ENCODE peak calls at places on chromosomes 16 and 17, in eight cellular contexts. One of them, this sample, is unnamed.

GRCh38 chr17:60959696-60960095 is 282.0 kb downstream of the BCAS3 start:
- DNase-seq in foreskin fibroblast: peak
- DNase-seq in mucosa of descending colon: no peak
- DNase-seq in astrocyte of the spinal cord: no peak
- DNase-seq in fibroblast of villous mesenchyme: no peak
- DNase-seq in fibroblast of pulmonary artery: no peak
- DNase-seq in DND-41: no peak
- DNase-seq in psoas muscle: no peak
- DNase-seq in this sample: no peak

GRCh38 chr16:85835227-85835751 is 35.8 kb downstream of the COX4I1 start:
- DNase-seq in foreskin fibroblast: no peak
- DNase-seq in mucosa of descending colon: no peak
- DNase-seq in astrocyte of the spinal cord: no peak
- DNase-seq in fibroblast of villous mesenchyme: no peak
- DNase-seq in fibroblast of pulmonary artery: no peak
- DNase-seq in DND-41: no peak
- DNase-seq in psoas muscle: no peak
- DNase-seq in this sample: no peak

GRCh38 chr16:88289549-88290344 is 93.0 kb upstream of the ZNF469 start:
- DNase-seq in foreskin fibroblast: peak
- DNase-seq in mucosa of descending colon: no peak
- DNase-seq in astrocyte of the spinal cord: no peak
- DNase-seq in fibroblast of villous mesenchyme: peak
- DNase-seq in fibroblast of pulmonary artery: peak
- DNase-seq in DND-41: peak
- DNase-seq in psoas muscle: no peak
- DNase-seq in this sample: no peak

GRCh38 chr16:57380671-57381462 is 8.6 kb downstream of the CX3CL1 start:
- DNase-seq in foreskin fibroblast: peak
- DNase-seq in mucosa of descending colon: peak
- DNase-seq in astrocyte of the spinal cord: peak
- DNase-seq in fibroblast of villous mesenchyme: no peak
- DNase-seq in fibroblast of pulmonary artery: peak
- DNase-seq in DND-41: peak
- DNase-seq in psoas muscle: no peak
- DNase-seq in this sample: no peak

GRCh38 chr16:31130899-31131298 is 4.6 kb downstream of the PRSS8 start:
- DNase-seq in foreskin fibroblast: no peak
- DNase-seq in mucosa of descending colon: peak
- DNase-seq in astrocyte of the spinal cord: no peak
- DNase-seq in fibroblast of villous mesenchyme: no peak
- DNase-seq in fibroblast of pulmonary artery: no peak
- DNase-seq in DND-41: no peak
- DNase-seq in psoas muscle: no peak
- DNase-seq in this sample: no peak

GRCh38 chr16:4664538-4665418 is 28.6 kb upstream of the NUDT16L1 start:
- DNase-seq in foreskin fibroblast: no peak
- DNase-seq in mucosa of descending colon: peak
- DNase-seq in astrocyte of the spinal cord: no peak
- DNase-seq in fibroblast of villous mesenchyme: peak
- DNase-seq in fibroblast of pulmonary artery: no peak
- DNase-seq in DND-41: peak
- DNase-seq in psoas muscle: no peak
- DNase-seq in this sample: no peak

GRCh38 chr17:76667786-76668453 is 24.4 kb upstream of the ST6GALNAC1 start:
- DNase-seq in foreskin fibroblast: no peak
- DNase-seq in mucosa of descending colon: no peak
- DNase-seq in astrocyte of the spinal cord: no peak
- DNase-seq in fibroblast of villous mesenchyme: peak
- DNase-seq in fibroblast of pulmonary artery: no peak
- DNase-seq in DND-41: no peak
- DNase-seq in psoas muscle: no peak
- DNase-seq in this sample: no peak

GRCh38 chr17:80625627-80626026 is 81.0 kb downstream of the RPTOR start:
- DNase-seq in foreskin fibroblast: no peak
- DNase-seq in mucosa of descending colon: no peak
- DNase-seq in astrocyte of the spinal cord: no peak
- DNase-seq in fibroblast of villous mesenchyme: no peak
- DNase-seq in fibroblast of pulmonary artery: no peak
- DNase-seq in DND-41: no peak
- DNase-seq in psoas muscle: no peak
- DNase-seq in this sample: no peak

DNA sequence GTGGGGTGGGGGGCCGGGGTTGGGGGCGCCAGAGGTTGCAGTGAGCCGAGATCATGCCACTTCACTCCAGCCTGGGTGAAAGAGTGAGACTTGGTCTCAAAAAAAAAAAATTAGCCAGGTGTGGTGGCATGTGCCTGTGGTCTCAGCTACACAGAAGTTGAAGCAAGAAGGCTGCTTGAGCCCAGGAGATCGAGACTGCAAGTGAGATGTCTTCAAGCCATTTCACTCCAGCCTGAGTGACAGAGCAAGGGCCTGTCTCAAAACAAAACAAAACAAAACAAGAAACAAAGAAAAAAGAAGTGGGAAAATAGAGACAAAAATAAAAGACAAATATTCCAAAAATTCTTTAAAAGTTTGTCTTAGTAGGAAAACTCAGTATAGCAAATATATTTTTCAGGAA is 135.1 kb upstream of the CORO6 start:
- DNase-seq in foreskin fibroblast: no peak
- DNase-seq in mucosa of descending colon: no peak
- DNase-seq in astrocyte of the spinal cord: no peak
- DNase-seq in fibroblast of villous mesenchyme: no peak
- DNase-seq in fibroblast of pulmonary artery: no peak
- DNase-seq in DND-41: peak
- DNase-seq in psoas muscle: no peak
- DNase-seq in this sample: no peak
- H3K4me3 ChIP-seq in foreskin fibroblast: no peak
- H3K4me3 ChIP-seq in mucosa of descending colon: no peak
- H3K4me3 ChIP-seq in astrocyte of the spinal cord: no peak
- H3K4me3 ChIP-seq in fibroblast of villous mesenchyme: no peak
- H3K4me3 ChIP-seq in fibroblast of pulmonary artery: no peak
- H3K4me3 ChIP-seq in DND-41: no peak
- H3K4me3 ChIP-seq in psoas muscle: peak
- H3K4me3 ChIP-seq in this sample: peak

GRCh38 chr17:17921192-17922082 is 50.8 kb downstream of the TOM1L2 start:
- DNase-seq in foreskin fibroblast: peak
- DNase-seq in mucosa of descending colon: no peak
- DNase-seq in astrocyte of the spinal cord: peak
- DNase-seq in fibroblast of villous mesenchyme: peak
- DNase-seq in fibroblast of pulmonary artery: peak
- DNase-seq in DND-41: no peak
- DNase-seq in psoas muscle: no peak
- DNase-seq in this sample: no peak

GRCh38 chr17:17924131-17924856 is 47.9 kb downstream of the TOM1L2 start:
- DNase-seq in foreskin fibroblast: peak
- DNase-seq in mucosa of descending colon: no peak
- DNase-seq in astrocyte of the spinal cord: peak
- DNase-seq in fibroblast of villous mesenchyme: no peak
- DNase-seq in fibroblast of pulmonary artery: no peak
- DNase-seq in DND-41: no peak
- DNase-seq in psoas muscle: no peak
- DNase-seq in this sample: no peak

GRCh38 chr17:17924857-17925250 is 47.3 kb downstream of the TOM1L2 start:
- DNase-seq in foreskin fibroblast: no peak
- DNase-seq in mucosa of descending colon: no peak
- DNase-seq in astrocyte of the spinal cord: no peak
- DNase-seq in fibroblast of villous mesenchyme: no peak
- DNase-seq in fibroblast of pulmonary artery: no peak
- DNase-seq in DND-41: no peak
- DNase-seq in psoas muscle: no peak
- DNase-seq in this sample: no peak

GRCh38 chr17:17919169-17920107 is 52.8 kb downstream of the TOM1L2 start:
- DNase-seq in foreskin fibroblast: peak
- DNase-seq in mucosa of descending colon: peak
- DNase-seq in astrocyte of the spinal cord: peak
- DNase-seq in fibroblast of villous mesenchyme: peak
- DNase-seq in fibroblast of pulmonary artery: peak
- DNase-seq in DND-41: peak
- DNase-seq in psoas muscle: peak
- DNase-seq in this sample: peak

DNA sequence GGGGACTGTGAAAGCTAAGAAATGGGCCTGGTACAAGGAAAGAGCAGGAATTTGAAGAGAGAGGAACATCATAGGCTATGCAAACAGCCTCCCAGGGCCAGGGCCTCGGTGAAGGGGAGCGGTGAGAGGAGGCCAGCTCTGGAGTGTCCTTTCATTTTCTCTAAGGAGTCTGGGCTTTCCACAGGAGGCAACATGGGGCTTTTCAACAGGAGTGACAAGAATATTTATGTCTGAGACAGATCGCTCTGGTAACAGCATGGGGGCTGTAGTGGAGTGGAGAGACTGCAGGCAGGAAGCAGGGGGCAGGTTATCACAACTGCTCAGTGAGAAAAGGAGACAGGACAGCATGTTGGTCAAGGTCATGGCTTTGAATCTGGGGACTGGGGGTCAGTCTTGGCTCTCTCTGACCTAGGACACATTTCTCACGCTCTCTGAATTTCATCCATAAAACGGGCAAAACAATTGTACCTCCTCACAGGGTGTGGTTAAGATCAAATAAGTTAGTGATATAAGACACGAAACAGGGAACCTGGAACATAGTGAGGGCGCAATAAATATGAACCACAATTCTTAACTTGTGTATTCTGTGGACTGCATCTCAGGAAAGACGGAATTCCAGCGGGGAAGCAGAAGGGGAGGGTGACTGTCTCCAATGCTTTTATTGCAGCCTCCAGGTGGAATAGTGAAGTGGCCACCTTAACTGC is 49.9 kb downstream of the TOM1L2 start:
- DNase-seq in foreskin fibroblast: peak
- DNase-seq in mucosa of descending colon: no peak
- DNase-seq in astrocyte of the spinal cord: peak
- DNase-seq in fibroblast of villous mesenchyme: peak
- DNase-seq in fibroblast of pulmonary artery: no peak
- DNase-seq in DND-41: no peak
- DNase-seq in psoas muscle: no peak
- DNase-seq in this sample: no peak
- TF ChIP-seq CTCF in foreskin fibroblast: no peak
- TF ChIP-seq CTCF in mucosa of descending colon: no peak
- TF ChIP-seq CTCF in astrocyte of the spinal cord: no peak
- TF ChIP-seq CTCF in fibroblast of villous mesenchyme: no peak
- TF ChIP-seq CTCF in fibroblast of pulmonary artery: no peak
- TF ChIP-seq CTCF in DND-41: no peak
- TF ChIP-seq CTCF in psoas muscle: no peak
- TF ChIP-seq CTCF in this sample: no peak

GRCh38 chr16:46887524-46887854 is 3.3 kb downstream of the GPT2 start:
- DNase-seq in foreskin fibroblast: no peak
- DNase-seq in mucosa of descending colon: no peak
- DNase-seq in astrocyte of the spinal cord: no peak
- DNase-seq in fibroblast of villous mesenchyme: no peak
- DNase-seq in fibroblast of pulmonary artery: no peak
- DNase-seq in DND-41: no peak
- DNase-seq in psoas muscle: no peak
- DNase-seq in this sample: no peak
- H3K4me3 ChIP-seq in foreskin fibroblast: no peak
- H3K4me3 ChIP-seq in mucosa of descending colon: no peak
- H3K4me3 ChIP-seq in astrocyte of the spinal cord: no peak
- H3K4me3 ChIP-seq in fibroblast of villous mesenchyme: no peak
- H3K4me3 ChIP-seq in fibroblast of pulmonary artery: no peak
- H3K4me3 ChIP-seq in DND-41: no peak
- H3K4me3 ChIP-seq in psoas muscle: no peak
- H3K4me3 ChIP-seq in this sample: no peak

GRCh38 chr17:7767425-7768021 is 50.0 kb downstream of the DNAH2 start:
- DNase-seq in foreskin fibroblast: no peak
- DNase-seq in mucosa of descending colon: no peak
- DNase-seq in astrocyte of the spinal cord: peak
- DNase-seq in fibroblast of villous mesenchyme: peak
- DNase-seq in fibroblast of pulmonary artery: peak
- DNase-seq in DND-41: no peak
- DNase-seq in psoas muscle: no peak
- DNase-seq in this sample: no peak
- TF ChIP-seq CTCF in foreskin fibroblast: no peak
- TF ChIP-seq CTCF in mucosa of descending colon: no peak
- TF ChIP-seq CTCF in astrocyte of the spinal cord: no peak
- TF ChIP-seq CTCF in fibroblast of villous mesenchyme: no peak
- TF ChIP-seq CTCF in fibroblast of pulmonary artery: peak
- TF ChIP-seq CTCF in DND-41: no peak
- TF ChIP-seq CTCF in psoas muscle: no peak
- TF ChIP-seq CTCF in this sample: no peak

GRCh38 chr17:49404371-49404770 is 10.3 kb downstream of the PHB1 start:
- DNase-seq in foreskin fibroblast: no peak
- DNase-seq in mucosa of descending colon: no peak
- DNase-seq in astrocyte of the spinal cord: no peak
- DNase-seq in fibroblast of villous mesenchyme: no peak
- DNase-seq in fibroblast of pulmonary artery: no peak
- DNase-seq in DND-41: no peak
- DNase-seq in psoas muscle: no peak
- DNase-seq in this sample: no peak
- H3K4me3 ChIP-seq in foreskin fibroblast: no peak
- H3K4me3 ChIP-seq in mucosa of descending colon: no peak
- H3K4me3 ChIP-seq in astrocyte of the spinal cord: no peak
- H3K4me3 ChIP-seq in fibroblast of villous mesenchyme: no peak
- H3K4me3 ChIP-seq in fibroblast of pulmonary artery: no peak
- H3K4me3 ChIP-seq in DND-41: no peak
- H3K4me3 ChIP-seq in psoas muscle: no peak
- H3K4me3 ChIP-seq in this sample: no peak

DNA sequence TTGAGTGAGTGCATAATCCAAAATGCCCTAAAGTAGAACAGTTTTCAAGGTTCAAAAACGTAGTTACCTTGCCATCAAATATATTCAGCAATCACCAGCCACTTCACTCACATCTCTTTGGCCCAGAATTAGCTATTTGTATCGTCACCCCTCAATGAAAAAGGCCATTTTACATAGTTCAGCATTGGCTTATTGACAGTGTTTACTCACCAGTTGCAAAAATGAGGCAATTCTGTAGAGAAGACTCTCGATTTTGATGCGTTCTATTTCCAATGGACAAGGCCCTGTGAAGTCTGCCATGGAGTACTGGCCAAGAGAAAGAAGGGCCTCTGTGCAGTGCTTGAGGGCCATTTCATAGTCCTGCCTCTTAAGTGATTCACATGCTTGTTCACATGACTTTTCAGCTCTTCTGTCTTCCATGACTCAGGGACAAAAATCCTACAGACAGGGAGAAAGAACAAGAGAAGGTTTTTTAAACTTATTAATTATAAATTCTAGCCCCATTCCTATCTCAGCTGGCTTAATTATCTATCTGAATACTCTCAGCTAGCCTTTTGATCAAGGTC is 26.5 kb downstream of the HELZ start:
- DNase-seq in foreskin fibroblast: peak
- DNase-seq in mucosa of descending colon: no peak
- DNase-seq in astrocyte of the spinal cord: peak
- DNase-seq in fibroblast of villous mesenchyme: peak
- DNase-seq in fibroblast of pulmonary artery: peak
- DNase-seq in DND-41: no peak
- DNase-seq in psoas muscle: no peak
- DNase-seq in this sample: no peak
- TF ChIP-seq CTCF in foreskin fibroblast: no peak
- TF ChIP-seq CTCF in mucosa of descending colon: no peak
- TF ChIP-seq CTCF in astrocyte of the spinal cord: no peak
- TF ChIP-seq CTCF in fibroblast of villous mesenchyme: no peak
- TF ChIP-seq CTCF in fibroblast of pulmonary artery: no peak
- TF ChIP-seq CTCF in DND-41: no peak
- TF ChIP-seq CTCF in psoas muscle: no peak
- TF ChIP-seq CTCF in this sample: no peak

This sample was measured in GM06990.